ENCODE peak calls at places on chromosomes 4 and X, in six cellular contexts. One of them, this sample, is unnamed.

GRCh38 chr4:180706766-180707165 is 1536.4 kb upstream of the TENM3 start:
- DNase-seq in heart left ventricle: no peak
- DNase-seq in testis: no peak
- DNase-seq in WERI-Rb-1: no peak
- DNase-seq in uterus: no peak
- DNase-seq in astrocyte: peak
- DNase-seq in this sample: no peak

GRCh38 chrX:11532291-11533075 is 133.2 kb downstream of the ARHGAP6 start:
- DNase-seq in heart left ventricle: no peak
- DNase-seq in testis: peak
- DNase-seq in WERI-Rb-1: no peak
- DNase-seq in uterus: no peak
- DNase-seq in astrocyte: no peak
- DNase-seq in this sample: peak

GRCh38 chrX:103398321-103398937 is 22.1 kb downstream of the BEX3 start:
- DNase-seq in heart left ventricle: no peak
- DNase-seq in testis: no peak
- DNase-seq in WERI-Rb-1: no peak
- DNase-seq in uterus: no peak
- DNase-seq in astrocyte: peak
- DNase-seq in this sample: peak

GRCh38 chr4:147777456-147778091 is 45.7 kb downstream of the ARHGAP10 start:
- DNase-seq in heart left ventricle: no peak
- DNase-seq in testis: no peak
- DNase-seq in WERI-Rb-1: no peak
- DNase-seq in uterus: no peak
- DNase-seq in astrocyte: no peak
- DNase-seq in this sample: no peak

GRCh38 chrX:129777218-129777768 is 2.5 kb upstream of the SASH3 start:
- DNase-seq in heart left ventricle: peak
- DNase-seq in testis: peak
- DNase-seq in WERI-Rb-1: no peak
- DNase-seq in uterus: no peak
- DNase-seq in astrocyte: no peak
- DNase-seq in this sample: no peak

GRCh38 chrX:3771756-3772155 is 58.3 kb upstream of the PRKX start:
- DNase-seq in heart left ventricle: no peak
- DNase-seq in testis: no peak
- DNase-seq in WERI-Rb-1: no peak
- DNase-seq in uterus: no peak
- DNase-seq in astrocyte: no peak
- DNase-seq in this sample: no peak

GRCh38 chrX:47200385-47201150 is 6.9 kb downstream of the UBA1 start:
- DNase-seq in heart left ventricle: peak
- DNase-seq in testis: no peak
- DNase-seq in WERI-Rb-1: no peak
- DNase-seq in uterus: peak
- DNase-seq in astrocyte: peak
- DNase-seq in this sample: peak

GRCh38 chrX:100649550-100650356 is 5.8 kb downstream of the SRPX2 start:
- DNase-seq in heart left ventricle: peak
- DNase-seq in testis: peak
- DNase-seq in WERI-Rb-1: peak
- DNase-seq in uterus: peak
- DNase-seq in astrocyte: peak
- DNase-seq in this sample: peak

GRCh38 chrX:134676440-134676839 is 18.2 kb upstream of the PLAC1 start:
- DNase-seq in heart left ventricle: no peak
- DNase-seq in testis: peak
- DNase-seq in WERI-Rb-1: no peak
- DNase-seq in uterus: no peak
- DNase-seq in astrocyte: peak
- DNase-seq in this sample: peak

GRCh38 chr4:5474756-5475155 is 233.6 kb downstream of the EVC2 start:
- DNase-seq in heart left ventricle: no peak
- DNase-seq in testis: no peak
- DNase-seq in WERI-Rb-1: no peak
- DNase-seq in uterus: no peak
- DNase-seq in astrocyte: peak
- DNase-seq in this sample: no peak

GRCh38 chr4:174173360-174173759 is 110.1 kb downstream of the FBXO8 start:
- DNase-seq in heart left ventricle: no peak
- DNase-seq in testis: no peak
- DNase-seq in WERI-Rb-1: no peak
- DNase-seq in uterus: no peak
- DNase-seq in astrocyte: no peak
- DNase-seq in this sample: peak

GRCh38 chr4:48546336-48546735 is 56.3 kb downstream of the ZAR1 start:
- DNase-seq in heart left ventricle: no peak
- DNase-seq in testis: peak
- DNase-seq in WERI-Rb-1: peak
- DNase-seq in uterus: no peak
- DNase-seq in astrocyte: peak
- DNase-seq in this sample: peak

GRCh38 chrX:19904778-19905367 is 17.5 kb upstream of the SH3KBP1 start:
- DNase-seq in heart left ventricle: no peak
- DNase-seq in testis: peak
- DNase-seq in WERI-Rb-1: peak
- DNase-seq in uterus: no peak
- DNase-seq in astrocyte: no peak
- DNase-seq in this sample: peak

GRCh38 chr4:44071959-44072955 is 376.4 kb downstream of the KCTD8 start:
- DNase-seq in heart left ventricle: no peak
- DNase-seq in testis: no peak
- DNase-seq in WERI-Rb-1: no peak
- DNase-seq in uterus: no peak
- DNase-seq in astrocyte: no peak
- DNase-seq in this sample: no peak

GRCh38 chrX:47690175-47690574 is 31.2 kb upstream of the UXT start:
- DNase-seq in heart left ventricle: no peak
- DNase-seq in testis: no peak
- DNase-seq in WERI-Rb-1: no peak
- DNase-seq in uterus: no peak
- DNase-seq in astrocyte: no peak
- DNase-seq in this sample: no peak

GRCh38 chr4:8917321-8917811 is 45.7 kb upstream of the HMX1 start:
- DNase-seq in heart left ventricle: no peak
- DNase-seq in testis: no peak
- DNase-seq in WERI-Rb-1: peak
- DNase-seq in uterus: no peak
- DNase-seq in astrocyte: no peak
- DNase-seq in this sample: no peak

GRCh38 chrX:6708041-6708440 is 173.1 kb upstream of the VCX3A start:
- DNase-seq in heart left ventricle: no peak
- DNase-seq in testis: no peak
- DNase-seq in WERI-Rb-1: peak
- DNase-seq in uterus: no peak
- DNase-seq in astrocyte: no peak
- DNase-seq in this sample: no peak

GRCh38 chr4:99166544-99166943 is 22.4 kb upstream of the ADH4 start:
- DNase-seq in heart left ventricle: no peak
- DNase-seq in testis: no peak
- DNase-seq in WERI-Rb-1: no peak
- DNase-seq in uterus: no peak
- DNase-seq in astrocyte: no peak
- DNase-seq in this sample: no peak

DNA sequence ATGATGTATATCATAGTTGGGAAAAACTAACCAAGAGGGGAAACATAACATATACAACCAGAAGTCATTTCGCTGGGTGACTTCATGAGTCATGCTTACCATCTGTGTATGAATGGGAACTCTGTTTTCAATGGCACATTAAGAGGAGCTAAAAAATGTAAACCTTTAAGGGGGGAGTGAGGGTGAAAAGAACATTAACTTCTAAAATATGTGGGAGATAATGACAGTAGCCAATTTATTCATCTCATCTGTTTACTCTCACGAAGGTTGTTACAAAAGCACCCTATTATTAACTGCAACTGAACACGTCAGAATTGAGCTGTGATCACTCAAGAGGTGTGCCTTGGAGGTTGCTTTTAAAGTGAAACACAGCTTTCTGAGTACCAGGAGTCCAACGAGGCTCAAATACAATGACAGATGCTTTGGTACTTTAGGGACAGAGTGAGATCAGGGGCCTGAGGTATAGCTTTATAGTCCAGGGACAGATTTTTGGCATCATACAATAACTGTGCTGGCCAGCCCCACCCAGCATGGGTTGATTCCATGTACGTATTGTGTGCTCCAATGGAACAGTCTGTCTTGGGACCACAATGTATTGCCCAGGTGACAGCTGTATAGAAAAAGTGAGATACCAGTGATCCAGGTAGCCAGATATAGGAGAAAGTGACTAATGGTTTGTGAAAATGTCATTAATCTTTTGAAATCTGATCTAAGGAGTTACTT is 107.3 kb downstream of the AMMECR1 start:
- DNase-seq in heart left ventricle: no peak
- DNase-seq in testis: no peak
- DNase-seq in WERI-Rb-1: no peak
- DNase-seq in uterus: no peak
- DNase-seq in astrocyte: peak
- DNase-seq in this sample: peak
- H3K4me3 ChIP-seq in heart left ventricle: no peak
- H3K4me3 ChIP-seq in testis: no peak
- H3K4me3 ChIP-seq in WERI-Rb-1: no peak
- H3K4me3 ChIP-seq in uterus: no peak
- H3K4me3 ChIP-seq in astrocyte: no peak
- H3K4me3 ChIP-seq in this sample: no peak

DNA sequence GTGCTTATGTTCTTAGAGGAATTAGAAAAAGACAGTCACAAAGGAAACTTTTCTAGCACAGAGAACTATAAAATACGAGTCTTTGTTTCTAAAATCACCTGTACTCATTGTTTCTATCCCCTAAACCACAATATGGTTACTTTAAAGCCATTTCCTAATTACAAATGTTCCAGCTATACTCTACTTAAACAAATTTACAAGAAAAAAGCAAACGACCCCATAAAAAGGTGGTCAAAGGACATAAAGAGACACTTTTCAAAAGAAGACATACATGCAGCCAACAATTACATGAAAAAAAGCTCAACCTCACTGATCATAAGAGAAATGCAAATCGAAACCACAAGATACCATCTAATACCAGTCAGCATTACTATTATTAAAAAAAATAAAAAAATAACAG is 447.3 kb downstream of the RAB28 start:
- DNase-seq in heart left ventricle: no peak
- DNase-seq in testis: no peak
- DNase-seq in WERI-Rb-1: no peak
- DNase-seq in uterus: no peak
- DNase-seq in astrocyte: no peak
- DNase-seq in this sample: no peak
- TF ChIP-seq CTCF in heart left ventricle: no peak
- TF ChIP-seq CTCF in testis: no peak
- TF ChIP-seq CTCF in WERI-Rb-1: no peak
- TF ChIP-seq CTCF in uterus: no peak
- TF ChIP-seq CTCF in astrocyte: no peak
- TF ChIP-seq CTCF in this sample: no peak

DNA sequence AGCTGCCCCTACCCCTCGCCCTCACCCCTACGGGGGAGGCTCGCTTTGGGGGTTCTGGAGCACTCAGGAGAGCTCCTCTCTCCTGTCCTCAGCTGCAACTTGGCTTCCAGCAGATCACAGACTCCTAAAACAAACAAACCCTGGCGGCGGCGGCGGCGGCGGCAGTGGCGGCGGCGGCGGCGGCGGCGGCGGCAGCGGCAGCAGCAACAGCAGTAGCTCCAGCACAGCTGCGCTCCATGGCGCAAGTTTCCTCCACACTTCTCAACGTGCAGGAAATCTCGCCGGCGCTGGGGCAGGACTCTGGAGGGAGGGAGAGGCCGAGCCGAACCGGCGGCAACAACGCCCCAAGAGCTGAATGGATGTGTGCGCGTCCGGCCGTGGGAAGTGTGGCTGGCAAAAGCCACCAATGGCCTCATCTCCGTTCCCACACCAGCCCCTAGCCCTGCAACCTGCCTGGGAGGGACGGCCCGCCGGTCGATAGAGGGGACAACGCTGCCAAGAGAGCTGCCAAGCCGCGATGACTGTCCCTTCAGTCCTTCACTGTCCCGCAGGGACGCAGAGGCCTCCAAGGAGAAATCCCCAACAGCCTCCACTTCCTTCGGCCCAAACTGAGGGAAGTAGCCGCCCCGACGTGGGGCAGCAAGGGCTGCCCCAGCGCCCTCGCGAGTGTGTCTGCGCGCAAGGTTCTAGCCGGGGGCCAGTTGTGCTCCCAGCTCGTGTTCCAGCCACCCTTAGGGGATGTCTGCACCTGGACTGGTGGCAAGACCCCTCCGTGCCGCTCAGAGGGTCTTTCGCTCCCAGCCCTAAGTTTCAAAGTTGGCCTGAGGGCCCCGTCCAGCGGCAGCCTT is 775 bp downstream of the SHROOM4 start:
- DNase-seq in heart left ventricle: peak
- DNase-seq in testis: peak
- DNase-seq in WERI-Rb-1: no peak
- DNase-seq in uterus: peak
- DNase-seq in astrocyte: peak
- DNase-seq in this sample: peak
- H3K4me3 ChIP-seq in heart left ventricle: peak
- H3K4me3 ChIP-seq in testis: peak
- H3K4me3 ChIP-seq in WERI-Rb-1: no peak
- H3K4me3 ChIP-seq in uterus: peak
- H3K4me3 ChIP-seq in astrocyte: peak
- H3K4me3 ChIP-seq in this sample: peak

DNA sequence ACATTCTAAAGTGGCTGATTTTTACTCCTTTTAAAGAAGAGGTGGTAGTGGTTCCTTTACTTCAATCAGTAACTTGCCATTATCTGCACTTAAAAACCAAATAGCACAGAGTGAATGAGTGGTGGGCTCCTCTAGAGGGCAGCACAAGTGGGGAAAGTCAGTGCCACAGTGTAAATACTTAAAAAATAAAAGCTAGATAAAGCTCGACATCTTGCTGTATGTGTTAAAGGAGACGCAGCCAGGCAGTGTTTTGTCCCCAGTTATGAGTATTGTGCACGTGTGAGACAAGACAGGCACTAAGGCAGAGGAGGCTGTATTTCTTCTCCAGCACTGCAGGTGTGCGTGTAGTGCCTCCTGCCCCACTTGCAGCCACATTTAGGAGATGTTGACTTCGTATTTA is 24.6 kb downstream of the NAP1L5 start:
- DNase-seq in heart left ventricle: no peak
- DNase-seq in testis: peak
- DNase-seq in WERI-Rb-1: peak
- DNase-seq in uterus: no peak
- DNase-seq in astrocyte: no peak
- DNase-seq in this sample: peak
- TF ChIP-seq CTCF in heart left ventricle: peak
- TF ChIP-seq CTCF in testis: peak
- TF ChIP-seq CTCF in WERI-Rb-1: peak
- TF ChIP-seq CTCF in uterus: peak
- TF ChIP-seq CTCF in astrocyte: peak
- TF ChIP-seq CTCF in this sample: peak